ENCODE peak calls at places on chromosomes 1 and 21, in eight cellular contexts. I, C, B, K, Z, J, T and P are unnamed samples. For H3K4me1 and H3K9me3, the result is how much of the 10 kb centered on the place peaks cover.

GRCh38 chr1:16204634-16205332 is 7.7 kb downstream of the ARHGEF19 start:
- DNase-seq in K (no peak), C (no peak), T (no peak), Z (no peak), B (no peak), J (no peak), I (peak), P (no peak)

GRCh38 chr21:40752125-40752524 is 94.8 kb downstream of the DSCAM start:
- DNase-seq in C (no peak), J (no peak), B (no peak), I (no peak), T (no peak), Z (no peak), K (no peak), P (no peak)

GRCh38 chr1:26075421-26076144 is 8.2 kb upstream of the TRIM63 start:
- DNase-seq in K (peak), J (peak), T (peak), I (no peak), B (no peak), Z (peak), C (no peak), P (no peak)

GRCh38 chr1:231192620-231193163 is 30.8 kb downstream of the TRIM67 start:
- DNase-seq in J (peak), C (no peak), Z (no peak), I (peak), T (peak), K (no peak), B (no peak), P (no peak)

GRCh38 chr1:51906306-51907078 is 28.0 kb upstream of the NRDC start:
- DNase-seq in T (no peak), C (no peak), K (no peak), Z (no peak), J (no peak), B (no peak), I (no peak), P (no peak)

GRCh38 chr1:50651476-50652263 is 228.4 kb upstream of the DMRTA2 start:
- DNase-seq in I (no peak), B (no peak), Z (no peak), K (no peak), J (no peak), T (no peak), C (no peak), P (no peak)

GRCh38 chr21:31293986-31294385 is 50.1 kb downstream of the TIAM1 start:
- DNase-seq in C (peak), I (peak), T (no peak), J (no peak), Z (no peak), K (no peak), B (no peak), P (peak)

GRCh38 chr1:176364231-176364905 is 98.6 kb upstream of the PAPPA2 start:
- DNase-seq in J (no peak), I (no peak), B (no peak), C (no peak), T (no peak), K (no peak), Z (no peak), P (no peak)

GRCh38 chr1:75134656-75134938 is 409 bp downstream of the LHX8 start:
- DNase-seq in I (no peak), B (no peak), J (no peak), K (no peak), Z (no peak), T (no peak), C (no peak), P (no peak)

GRCh38 chr21:36873511-36873910 is 93.0 kb downstream of the HLCS start:
- DNase-seq in J (no peak), C (no peak), B (no peak), I (no peak), Z (no peak), K (no peak), T (no peak), P (no peak)

GRCh38 chr1:10679521-10680220 is 116.8 kb downstream of the CASZ1 start:
- DNase-seq in Z (no peak), C (no peak), I (peak), K (no peak), J (no peak), T (no peak), B (no peak), P (no peak)

GRCh38 chr1:184827600-184828368 is 73.1 kb upstream of the EDEM3 start:
- DNase-seq in Z (no peak), I (no peak), C (no peak), B (no peak), T (no peak), K (no peak), J (no peak), P (peak)

GRCh38 chr1:63148825-63149645 is 173.3 kb upstream of the FOXD3 start:
- DNase-seq in K (no peak), J (no peak), I (peak), B (no peak), Z (no peak), T (no peak), C (no peak), P (peak)

GRCh38 chr1:175050992-175051391 is 16.6 kb upstream of the TNN start:
- DNase-seq in C (no peak), I (no peak), K (no peak), J (no peak), Z (no peak), T (no peak), B (no peak), P (no peak)

GRCh38 chr1:32540589-32540988 is 1.4 kb downstream of the ZBTB8A start:
- DNase-seq in I (peak), Z (no peak), C (no peak), T (no peak), K (no peak), B (no peak), J (no peak), P (no peak)

GRCh38 chr1:234911787-234912186 is 216.8 kb downstream of the TOMM20 start:
- DNase-seq in B (peak), K (no peak), I (no peak), Z (no peak), J (no peak), T (no peak), C (no peak), P (peak)

GRCh38 chr1:145956776-145957442 is 908 bp downstream of the LIX1L start:
- DNase-seq in I (no peak), T (peak), C (peak), K (no peak), Z (peak), B (no peak), J (no peak), P (no peak)

GRCh38 chr1:39672551-39672947 is 642 bp upstream of the NT5C1A start:
- DNase-seq in T (no peak), B (no peak), C (no peak), J (no peak), Z (no peak), I (no peak), K (no peak), P (no peak)

GRCh38 chr1:214707306-214708087 is 104.5 kb downstream of the CENPF start:
- DNase-seq in C (no peak), J (no peak), T (no peak), I (no peak), K (no peak), Z (no peak), B (no peak), P (no peak)

GRCh38 chr1:89604414-89604735 is 28.5 kb upstream of the LRRC8C start:
- DNase-seq in C (peak), Z (no peak), B (no peak), K (no peak), I (no peak), J (no peak), T (no peak), P (no peak)

GRCh38 chr1:226580625-226581270 is 32.2 kb downstream of the STUM start:
- DNase-seq in C (no peak), K (peak), B (no peak), J (no peak), T (no peak), Z (no peak), I (no peak), P (no peak)

GRCh38 chr1:115317101-115318012 is 20.7 kb downstream of the NGF start:
- DNase-seq in J (no peak), B (no peak), K (no peak), Z (no peak), T (no peak), I (no peak), C (no peak), P (no peak)

GRCh38 chr1:24562625-24563024 is 6.7 kb downstream of the NCMAP start:
- DNase-seq in J (no peak), T (no peak), K (no peak), B (no peak), I (peak), Z (no peak), C (no peak), P (no peak)

GRCh38 chr21:32044205-32044874 is 171.5 kb downstream of the HUNK start:
- DNase-seq in C (no peak), I (no peak), K (no peak), B (no peak), T (no peak), Z (no peak), J (no peak), P (no peak)

GRCh38 chr21:41227357-41228005 is 59.5 kb downstream of the BACE2 start:
- DNase-seq in Z (no peak), I (no peak), K (no peak), T (no peak), C (no peak), B (no peak), J (no peak), P (no peak)

GRCh38 chr1:17437260-17438175 is 2.0 kb downstream of the RCC2 start:
- DNase-seq in Z (peak), T (peak), I (peak), B (peak), K (peak), J (peak), C (peak), P (no peak)

GRCh38 chr1:25863486-25864262 is 4.4 kb upstream of the AUNIP start:
- DNase-seq in I (no peak), B (no peak), J (no peak), K (no peak), C (no peak), Z (no peak), T (no peak), P (no peak)

GRCh38 chr1:9481048-9481447 is 58.2 kb upstream of the SLC25A33 start:
- DNase-seq in J (no peak), I (no peak), Z (no peak), B (no peak), K (no peak), C (no peak), T (no peak), P (no peak)

GRCh38 chr1:55386456-55386855 is 171.3 kb upstream of the USP24 start:
- DNase-seq in Z (no peak), C (no peak), K (no peak), J (no peak), B (no peak), T (no peak), I (no peak), P (no peak)

GRCh38 chr1:110328274-110328673 is 10.9 kb upstream of the RBM15 start:
- DNase-seq in C (no peak), J (no peak), B (no peak), T (no peak), Z (no peak), I (no peak), K (no peak), P (no peak)

GRCh38 chr1:61285371-61285885 is 203.1 kb downstream of the NFIA start:
- DNase-seq in I (no peak), C (no peak), K (no peak), Z (no peak), J (no peak), T (no peak), B (no peak), P (no peak)

GRCh38 chr21:29697555-29698193 is 242.1 kb downstream of the GRIK1 start:
- DNase-seq in Z (no peak), K (no peak), T (no peak), J (no peak), C (no peak), I (no peak), B (no peak), P (no peak)

GRCh38 chr1:103284270-103284669 is 175.9 kb upstream of the COL11A1 start:
- DNase-seq in C (no peak), T (no peak), J (no peak), K (no peak), I (no peak), Z (no peak), B (no peak), P (no peak)

GRCh38 chr1:202016717-202017384 is 6.5 kb downstream of the ELF3 start:
- DNase-seq in I (no peak), Z (no peak), K (no peak), T (no peak), B (no peak), J (no peak), C (no peak), P (no peak)

GRCh38 chr1:232568331-232568852 is 61.5 kb downstream of the SIPA1L2 start:
- DNase-seq in T (no peak), K (no peak), Z (no peak), I (no peak), J (no peak), B (no peak), C (no peak), P (no peak)

GRCh38 chr1:156814571-156815260 is 1.9 kb downstream of the SH2D2A start:
- DNase-seq in K (no peak), J (no peak), T (no peak), Z (no peak), I (no peak), B (peak), C (no peak), P (no peak)

GRCh38 chr1:156813750-156814570 is 2.7 kb downstream of the SH2D2A start:
- DNase-seq in T (peak), K (peak), J (peak), C (peak), I (peak), B (peak), Z (peak), P (no peak)

GRCh38 chr1:156813298-156813697 is 3.4 kb downstream of the SH2D2A start:
- DNase-seq in C (no peak), Z (no peak), K (no peak), T (no peak), I (no peak), J (no peak), B (no peak), P (no peak)

GRCh38 chr1:156811171-156811570 is 5.5 kb downstream of the SH2D2A start:
- DNase-seq in K (no peak), B (no peak), C (peak), I (no peak), T (no peak), J (no peak), Z (no peak), P (no peak)

DNA sequence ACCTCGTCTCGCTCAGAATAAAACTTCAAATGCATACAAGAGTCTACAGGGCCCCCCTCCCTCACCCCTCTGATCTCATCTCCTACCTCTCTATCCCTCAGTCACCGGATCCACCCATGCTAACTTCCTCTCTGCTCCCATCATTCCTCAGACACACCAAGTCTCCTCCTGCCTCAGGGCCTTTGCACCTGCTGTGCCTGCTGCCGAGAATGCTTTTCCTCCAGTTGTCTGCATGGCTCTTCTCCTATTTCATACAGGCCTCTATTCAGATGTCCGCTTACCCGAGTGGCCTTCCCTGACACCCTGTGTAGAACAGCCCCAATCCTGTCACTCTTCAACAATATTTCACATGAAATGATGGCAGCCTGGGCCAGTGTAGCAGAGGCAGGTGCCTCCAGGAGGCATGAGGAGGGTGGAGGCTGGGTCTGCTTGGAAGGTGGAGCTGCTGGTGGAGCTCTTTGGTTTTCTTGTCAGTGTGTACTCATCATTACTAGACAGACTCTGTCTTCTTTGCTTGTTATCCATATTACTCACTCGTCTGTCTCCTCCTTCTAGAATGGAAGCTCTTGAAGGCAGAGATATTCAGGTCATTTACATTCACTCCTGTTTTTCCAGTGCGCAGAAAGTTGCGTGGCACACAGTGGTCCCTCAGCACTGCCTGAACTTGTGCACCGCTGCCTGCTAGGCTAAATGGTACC is 4.2 kb downstream of the SH2D2A start:
- DNase-seq in J (no peak), C (no peak), B (no peak), Z (no peak), T (no peak), I (no peak), K (no peak), P (no peak)
- H3K4me1 ChIP-seq in J (under half), C (under half), B (half or more), Z (under half), T (under half), I (under half), K (under half), P (under half)

DNA sequence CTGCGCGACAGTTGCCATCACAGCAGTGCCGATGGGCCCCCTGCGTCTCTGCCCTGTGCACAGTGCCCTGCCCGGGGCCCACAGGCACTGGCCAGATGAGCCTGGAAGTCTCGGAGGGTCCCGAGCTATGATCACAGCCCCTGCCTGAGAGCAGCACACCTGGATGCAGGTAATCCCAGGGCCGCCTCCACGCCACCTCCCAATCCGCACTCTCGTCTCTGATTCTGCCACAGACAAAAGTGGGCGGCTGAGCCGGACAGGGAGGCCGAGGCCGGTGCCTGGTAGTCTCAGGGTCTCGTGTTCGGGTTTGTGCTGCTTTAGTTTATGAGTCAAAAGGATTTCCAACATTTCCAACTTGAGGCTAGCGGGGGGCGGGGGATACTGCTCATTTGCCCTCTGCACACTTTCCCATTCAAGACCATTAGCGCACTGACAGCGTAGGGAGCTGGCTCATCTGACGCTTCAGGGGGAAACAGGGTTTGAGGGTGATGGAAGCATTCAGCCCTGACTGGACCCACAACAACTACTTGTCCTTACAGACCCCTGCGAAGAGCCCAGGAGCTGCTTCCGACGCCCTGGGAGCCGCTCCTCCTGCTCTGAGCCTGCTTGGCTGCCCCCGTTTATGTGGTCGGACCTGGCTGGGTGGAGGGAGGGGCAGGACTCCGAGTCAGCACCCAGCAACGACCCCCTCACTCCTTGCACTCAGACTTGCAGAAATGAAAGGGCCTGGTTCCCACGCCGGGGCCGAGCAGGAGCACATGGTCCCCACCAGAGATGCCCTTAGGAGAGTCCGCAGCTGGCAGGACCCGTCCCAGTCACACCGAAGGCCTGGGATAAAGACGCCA is 1.8 kb upstream of the TTC34 start:
- DNase-seq in Z (peak), J (peak), C (no peak), I (no peak), K (peak), T (no peak), B (no peak), P (no peak)
- H3K9me3 ChIP-seq in Z (under half), J (under half), C (under half), I (under half), K (under half), T (under half), B (under half), P (under half)

GRCh38 chr1:1356796-1357401 is 1.5 kb downstream of the MXRA8 start:
- DNase-seq in J (peak), K (no peak), B (no peak), T (no peak), Z (peak), C (no peak), I (no peak), P (no peak)

GRCh38 chr1:1357871-1358432 is 403 bp downstream of the MXRA8 start:
- DNase-seq in T (no peak), K (no peak), J (no peak), C (no peak), I (no peak), B (no peak), Z (peak), P (peak)

GRCh38 chr1:1355376-1355775 is 3.0 kb downstream of the MXRA8 start:
- DNase-seq in C (no peak), I (peak), T (no peak), J (peak), B (no peak), K (no peak), Z (peak), P (no peak)

GRCh38 chr1:1354271-1355247 is 3.8 kb downstream of the MXRA8 start:
- DNase-seq in I (no peak), T (no peak), Z (peak), K (no peak), J (peak), C (no peak), B (no peak), P (no peak)

DNA sequence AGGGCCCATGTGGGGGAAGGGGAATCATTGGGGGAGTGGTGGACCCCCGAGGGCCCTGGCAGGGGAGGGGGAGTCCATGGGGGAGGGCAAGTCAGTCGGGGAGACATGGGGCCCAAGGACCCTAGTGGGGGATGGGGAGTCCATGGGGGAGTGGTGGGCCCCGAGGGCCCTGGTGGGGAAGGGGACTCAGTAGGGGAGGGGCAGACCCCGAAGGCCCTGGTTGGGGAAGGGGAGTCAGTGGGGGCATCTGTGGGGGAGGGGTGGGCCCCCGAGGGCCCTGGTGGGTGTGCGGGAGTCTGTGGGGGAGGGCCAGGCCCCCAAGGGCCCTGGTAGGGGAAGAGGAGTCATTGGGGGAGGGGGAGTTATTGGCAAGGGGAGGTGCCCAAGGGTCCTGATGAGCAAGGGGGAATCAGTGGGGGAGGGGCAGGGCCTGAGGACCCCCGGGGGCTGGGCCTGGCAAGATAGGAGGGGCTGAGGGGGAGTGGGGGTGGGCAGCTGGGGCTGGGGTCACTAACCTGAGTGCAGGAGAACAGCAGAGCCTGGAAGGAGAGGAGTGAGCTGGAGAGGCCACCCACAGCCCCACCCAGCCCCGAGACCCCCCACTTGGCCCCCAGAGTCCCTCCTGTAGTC is 2.1 kb downstream of the MXRA8 start:
- DNase-seq in I (no peak), C (no peak), Z (no peak), J (no peak), B (no peak), K (no peak), T (no peak), P (no peak)
- H3K4me1 ChIP-seq in I (under half), C (under half), Z (under half), J (half or more), B (under half), K (under half), T (half or more), P (under half)

GRCh38 chr1:246978785-246979184 is 29.1 kb downstream of the ZNF695 start:
- DNase-seq in J (no peak), T (no peak), K (no peak), B (no peak), Z (no peak), I (no peak), C (no peak), P (no peak)

GRCh38 chr1:246978281-246978680 is 29.6 kb downstream of the ZNF695 start:
- DNase-seq in B (no peak), T (no peak), C (no peak), K (no peak), J (no peak), I (no peak), Z (no peak), P (no peak)
- H3K9me3 ChIP-seq in B (under half), T (half or more), C (under half), K (under half), J (half or more), I (half or more), Z (under half), P (under half)